ENCODE peak calls at places on chromosomes 5 and 9, in four cellular contexts. T is cardiac muscle cell; U is Right ventricle myocardium inferior; R is central memory CD4-positive, alpha-beta T cell. B is an unnamed sample.

GRCh38 chr5:59285300-59286017 is 608.1 kb downstream of the PDE4D start:
- DNase-seq in R (no peak), T (no peak), U (no peak), B (no peak)

GRCh38 chr9:98215821-98216220 is 23.4 kb upstream of the CORO2A start:
- DNase-seq in T (peak), R (no peak), U (no peak), B (no peak)

GRCh38 chr5:99771296-99771695 is 763.9 kb upstream of the FAM174A start:
- DNase-seq in R (no peak), T (no peak), U (no peak), B (no peak)

GRCh38 chr5:52786937-52787599 is 648 bp upstream of the ITGA1 start:
- DNase-seq in T (no peak), U (no peak), R (peak), B (peak)

GRCh38 chr5:177538876-177539275 is 15.5 kb downstream of the FAM193B start:
- DNase-seq in R (no peak), U (no peak), T (no peak), B (no peak)

GRCh38 chr5:81884871-81885270 is 87.0 kb upstream of the ATG10 start:
- DNase-seq in U (no peak), T (peak), R (no peak), B (no peak)

GRCh38 chr9:37987467-37987981 is 81.5 kb downstream of the SHB start:
- DNase-seq in T (no peak), R (no peak), U (no peak), B (no peak)

GRCh38 chr5:102700916-102701315 is 54.2 kb upstream of the PAM start:
- DNase-seq in T (no peak), U (no peak), R (no peak), B (no peak)

GRCh38 chr9:10910779-10911178 is 298.0 kb upstream of the PTPRD start:
- DNase-seq in R (no peak), U (no peak), T (no peak), B (no peak)

GRCh38 chr5:165397521-165397920 is 1892.1 kb downstream of the MAT2B start:
- DNase-seq in U (no peak), R (no peak), T (no peak), B (no peak)

GRCh38 chr5:131996210-131997025 is 15.0 kb downstream of the ACSL6 start:
- DNase-seq in U (no peak), T (no peak), R (no peak), B (no peak)

GRCh38 chr9:122173670-122174069 is 14.0 kb downstream of the MORN5 start:
- DNase-seq in U (no peak), T (no peak), R (no peak), B (no peak)

GRCh38 chr5:172871561-172871960 is 37.5 kb downstream of the ERGIC1 start:
- DNase-seq in U (no peak), R (no peak), T (no peak), B (no peak)

GRCh38 chr9:96496368-96497116 is 46.6 kb downstream of the HABP4 start:
- DNase-seq in T (no peak), U (no peak), R (no peak), B (no peak)

GRCh38 chr9:3962467-3962866 is 337.4 kb downstream of the GLIS3 start:
- DNase-seq in T (no peak), R (no peak), U (no peak), B (no peak)

GRCh38 chr5:117681431-117681830 is 1106.8 kb upstream of the SEMA6A start:
- DNase-seq in R (no peak), U (no peak), T (no peak), B (no peak)

GRCh38 chr9:117080996-117081395 is 333.9 kb downstream of the ASTN2 start:
- DNase-seq in U (no peak), T (no peak), R (no peak), B (no peak)

GRCh38 chr9:7549261-7549660 is 250.3 kb downstream of the DMAC1 start:
- DNase-seq in U (no peak), R (no peak), T (peak), B (no peak)

GRCh38 chr9:14806941-14807340 is 84.4 kb upstream of the CER1 start:
- DNase-seq in R (no peak), T (no peak), U (no peak), B (no peak)

GRCh38 chr5:123754167-123754840 is 242.3 kb downstream of the CSNK1G3 start:
- DNase-seq in T (no peak), U (no peak), R (no peak), B (no peak)

GRCh38 chr5:6510132-6510531 is 61.5 kb downstream of the UBE2QL1 start:
- DNase-seq in U (no peak), T (no peak), R (no peak), B (no peak)

GRCh38 chr5:155282503-155283107 is 269.1 kb downstream of the KIF4B start:
- DNase-seq in T (no peak), U (no peak), R (no peak), B (no peak)

GRCh38 chr9:9920425-9920824 is 692.4 kb downstream of the PTPRD start:
- DNase-seq in T (no peak), R (no peak), U (no peak), B (no peak)

GRCh38 chr5:34620185-34620584 is 35.9 kb upstream of the RAI14 start:
- DNase-seq in U (no peak), T (no peak), R (no peak), B (no peak)

GRCh38 chr9:95753762-95754465 is 121.6 kb upstream of the ERCC6L2 start:
- DNase-seq in U (no peak), T (no peak), R (no peak), B (no peak)

GRCh38 chr5:132007399-132008162 is 3.9 kb downstream of the ACSL6 start:
- DNase-seq in R (peak), T (peak), U (peak), B (peak)

GRCh38 chr5:138461343-138462125 is 3.7 kb upstream of the EGR1 start:
- DNase-seq in T (no peak), R (no peak), U (no peak), B (no peak)

GRCh38 chr9:88954073-88954472 is 37.2 kb upstream of the S1PR3 start:
- DNase-seq in U (no peak), R (no peak), T (no peak), B (no peak)

GRCh38 chr9:108894225-108894997 is 32.3 kb downstream of the ACTL7A start:
- DNase-seq in R (no peak), U (no peak), T (no peak), B (no peak)

GRCh38 chr5:111198281-111198948 is 25.8 kb upstream of the CAMK4 start:
- DNase-seq in T (no peak), U (no peak), R (no peak), B (no peak)

GRCh38 chr5:173751266-173751600 is 134.8 kb upstream of the BOD1 start:
- DNase-seq in R (no peak), U (no peak), T (no peak), B (no peak)

GRCh38 chr5:106858616-106859015 is 812.1 kb downstream of the EFNA5 start:
- DNase-seq in R (no peak), U (no peak), T (no peak), B (no peak)

GRCh38 chr9:14180942-14181270 is 133.0 kb downstream of the NFIB start:
- DNase-seq in R (no peak), U (no peak), T (no peak), B (no peak)